ENCODE peak calls at places on chromosome 21, in five cellular contexts. V, Z, O, P and R are unnamed samples.
A peak's percentile ranks its signal among the peaks of the same experiment; 100 is the strongest.

GRCh38 chr21:27258222-27258621 is 291.3 kb upstream of the ADAMTS5 start:
- DNase-seq in O (no peak), V (no peak), Z (no peak), P (no peak), R (no peak)

GRCh38 chr21:29208666-29209059 is 78.2 kb downstream of the MAP3K7CL start:
- DNase-seq in P (no peak), O (no peak), V (peak; percentile 93), Z (no peak), R (no peak)

GRCh38 chr21:33685613-33686197 is 43.4 kb downstream of the ITSN1 start:
- DNase-seq in P (no peak), Z (peak; percentile 77), V (peak; percentile 66), O (no peak), R (no peak)

GRCh38 chr21:26115346-26115745 is 55.2 kb downstream of the APP start:
- DNase-seq in V (no peak), P (no peak), O (no peak), Z (no peak), R (no peak)

GRCh38 chr21:25485914-25486313 is 121.4 kb downstream of the MRPL39 start:
- DNase-seq in O (no peak), P (no peak), Z (no peak), V (no peak), R (no peak)

GRCh38 chr21:36654341-36654740 is 44.6 kb upstream of the SIM2 start:
- DNase-seq in Z (no peak), O (no peak), P (no peak), V (no peak), R (no peak)

GRCh38 chr21:22115746-22116145 is 1117.5 kb downstream of the NCAM2 start:
- DNase-seq in V (no peak), Z (no peak), P (no peak), O (no peak), R (no peak)

GRCh38 chr21:14591277-14591876 is 45.3 kb upstream of the SAMSN1 start:
- DNase-seq in P (no peak), V (no peak), Z (no peak), O (no peak), R (no peak)

GRCh38 chr21:35102488-35103407 is 53.6 kb upstream of the RUNX1 start:
- DNase-seq in P (no peak), O (peak; percentile 40), V (peak; percentile 33), Z (peak; percentile 48), R (no peak)

GRCh38 chr21:35563885-35564451 is 496.4 kb downstream of the SETD4 start:
- DNase-seq in Z (no peak), P (no peak), O (no peak), V (peak; percentile 91), R (no peak)

GRCh38 chr21:35046223-35046690 is 2.8 kb downstream of the RUNX1 start:
- DNase-seq in Z (no peak), P (no peak), V (no peak), O (no peak), R (no peak)

GRCh38 chr21:30981403-30981802 is 56.9 kb downstream of the KRTAP19-8 start:
- DNase-seq in V (no peak), O (no peak), P (no peak), Z (no peak), R (no peak)

GRCh38 chr21:32468567-32469175 is 56.2 kb downstream of the EVA1C start:
- DNase-seq in V (no peak), P (no peak), Z (no peak), O (no peak), R (no peak)

GRCh38 chr21:29787011-29787909 is 152.5 kb downstream of the GRIK1 start:
- DNase-seq in Z (no peak), P (no peak), O (no peak), V (no peak), R (no peak)

GRCh38 chr21:27953328-27954045 is 986.6 kb upstream of the ADAMTS5 start:
- DNase-seq in O (no peak), V (no peak), P (no peak), Z (no peak), R (no peak)

GRCh38 chr21:39388038-39388810 is 39.3 kb upstream of the HMGN1 start:
- DNase-seq in Z (peak; percentile 67), P (peak; percentile 79), O (peak; percentile 93), V (peak; percentile 77), R (peak; percentile 81)

GRCh38 chr21:36602735-36603134 is 96.2 kb upstream of the SIM2 start:
- DNase-seq in Z (no peak), V (no peak), P (no peak), O (no peak), R (no peak)

GRCh38 chr21:26781331-26781730 is 63.9 kb downstream of the ADAMTS1 start:
- DNase-seq in V (no peak), Z (no peak), P (no peak), O (no peak), R (no peak)

GRCh38 chr21:34617753-34618339 is 2.9 kb upstream of the RCAN1 start:
- DNase-seq in V (no peak), O (no peak), Z (no peak), P (no peak), R (no peak)

GRCh38 chr21:34962586-34963222 is 86.4 kb downstream of the RUNX1 start:
- DNase-seq in P (no peak), V (no peak), Z (no peak), O (no peak), R (no peak)

GRCh38 chr21:28738305-28738704 is 254.4 kb downstream of the LTN1 start:
- DNase-seq in Z (no peak), V (no peak), P (no peak), O (no peak), R (no peak)

GRCh38 chr21:35503646-35504045 is 454.5 kb upstream of the RUNX1 start:
- DNase-seq in O (no peak), V (peak; percentile 6), Z (no peak), P (no peak), R (no peak)

GRCh38 chr21:17921579-17922530 is 102.7 kb upstream of the C21orf91 start:
- DNase-seq in Z (no peak), O (no peak), V (peak; percentile 65), P (no peak), R (no peak)

GRCh38 chr21:39809936-39810335 is 57.3 kb upstream of the PCP4 start:
- DNase-seq in P (no peak), V (no peak), Z (no peak), O (no peak), R (no peak)

GRCh38 chr21:30718239-30718909 is at the start of gene KRTAP21-3:
- DNase-seq in O (no peak), P (no peak), V (no peak), Z (no peak), R (no peak)

GRCh38 chr21:25281134-25281533 is 326.1 kb downstream of the MRPL39 start:
- DNase-seq in V (no peak), O (no peak), Z (no peak), P (no peak), R (no peak)

GRCh38 chr21:15272171-15272570 is 207.4 kb upstream of the NRIP1 start:
- DNase-seq in P (no peak), Z (no peak), O (no peak), V (no peak), R (no peak)

GRCh38 chr21:35857082-35857481 is 203.2 kb downstream of the SETD4 start:
- DNase-seq in Z (no peak), P (no peak), V (no peak), O (no peak), R (no peak)

DNA sequence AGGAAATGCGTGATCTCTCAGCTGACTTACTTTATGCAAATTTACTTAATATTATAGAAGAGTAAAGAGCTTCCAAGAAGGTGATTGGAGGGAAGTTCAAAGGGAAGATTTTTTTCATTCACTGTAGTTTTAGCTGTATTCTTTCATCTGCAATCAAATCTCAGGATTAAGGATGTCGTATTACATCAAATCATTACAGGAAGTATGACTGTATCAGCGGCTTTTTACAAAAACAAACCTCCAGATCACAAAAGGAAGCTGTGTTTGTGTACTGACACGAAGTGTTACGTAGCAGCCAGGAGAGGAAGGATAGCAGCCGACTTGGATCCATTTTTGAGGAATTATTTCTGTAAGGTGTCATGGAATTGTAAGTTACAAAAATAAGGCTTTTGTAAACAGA is 49.6 kb downstream of the KCNJ15 start:
- DNase-seq in P (no peak), Z (no peak), O (no peak), V (peak; percentile 96), R (no peak)
- TF ChIP-seq MAFK in P (no peak), Z (no peak), O (no peak), V (no peak), R (no peak)

GRCh38 chr21:45246535-45247320 is 41.0 kb downstream of the POFUT2 start:
- DNase-seq in Z (no peak), P (no peak), O (no peak), V (no peak), R (no peak)
- TF ChIP-seq MAFK in Z (no peak), P (no peak), O (no peak), V (no peak), R (no peak)

GRCh38 chr21:46181436-46181835 is 2.8 kb downstream of the SPATC1L start:
- DNase-seq in Z (no peak), O (no peak), P (no peak), V (no peak), R (no peak)

GRCh38 chr21:46180778-46181391 is 3.4 kb downstream of the SPATC1L start:
- DNase-seq in Z (no peak), V (no peak), O (no peak), P (no peak), R (no peak)

GRCh38 chr21:46178961-46179360 is 5.3 kb downstream of the SPATC1L start:
- DNase-seq in Z (no peak), P (no peak), V (no peak), O (no peak), R (no peak)

GRCh38 chr21:46179708-46180078 is 4.6 kb downstream of the SPATC1L start:
- DNase-seq in P (no peak), O (no peak), V (no peak), Z (no peak), R (no peak)

DNA sequence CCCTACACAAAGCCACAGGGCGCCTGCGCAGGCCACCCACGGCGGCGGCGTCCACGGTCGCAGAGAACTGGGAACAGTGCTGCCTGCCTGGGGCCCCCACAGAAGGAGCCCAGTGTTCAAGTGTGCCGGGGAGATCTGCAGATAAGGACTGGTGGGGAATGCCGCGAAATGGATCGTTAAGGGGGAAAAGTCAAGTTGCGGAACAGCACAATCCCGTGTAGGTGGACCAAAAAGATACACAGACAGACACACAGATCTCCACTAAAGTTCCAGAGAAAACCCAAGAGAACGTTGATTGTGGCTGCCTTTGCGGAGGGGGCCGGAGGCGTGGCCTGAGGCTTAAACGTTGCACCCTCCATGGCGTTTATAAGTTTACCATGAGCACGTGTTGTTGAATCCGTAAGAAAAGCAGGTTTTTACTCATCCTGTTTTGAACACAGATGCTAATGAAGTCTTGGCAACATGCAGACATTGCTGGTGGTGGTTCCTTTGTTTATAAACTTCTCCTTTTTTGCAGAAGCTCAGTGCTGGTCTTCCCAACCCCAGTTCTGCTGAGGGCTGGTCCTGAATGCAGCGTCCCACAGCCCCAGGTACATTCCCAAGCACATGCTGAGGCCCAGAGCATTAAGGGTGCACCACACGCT is 4.1 kb downstream of the SPATC1L start:
- DNase-seq in V (no peak), P (no peak), O (peak; percentile 69), Z (no peak), R (no peak)
- TF ChIP-seq MAFK in V (no peak), P (no peak), O (no peak), Z (no peak), R (no peak)

DNA sequence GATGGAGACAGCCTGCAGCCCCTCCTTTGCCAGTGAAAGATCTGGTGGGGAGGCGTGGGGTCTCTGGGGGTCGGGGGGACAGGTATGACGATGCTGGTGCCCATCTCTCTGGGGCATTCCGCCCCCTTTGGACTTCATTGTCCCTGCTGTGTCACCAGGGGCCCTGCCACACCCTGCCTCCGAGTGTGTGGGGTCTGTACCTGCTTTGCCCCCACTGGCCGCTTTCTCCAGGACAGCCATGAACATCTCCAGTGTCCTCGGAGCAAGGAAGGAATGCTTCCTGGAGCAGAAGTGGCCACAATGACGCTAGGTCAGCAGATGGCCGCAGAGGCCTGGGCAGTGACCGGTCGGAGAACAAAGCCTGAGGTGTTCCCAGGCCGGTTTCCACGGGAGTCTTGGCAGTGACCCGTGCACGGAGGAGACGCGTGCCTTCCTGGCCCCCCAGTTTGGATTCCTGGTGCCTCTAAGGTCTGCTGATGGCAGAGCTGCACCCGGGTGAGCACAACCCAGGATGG is 18.6 kb upstream of the TRAPPC10 start:
- DNase-seq in Z (no peak), O (no peak), V (no peak), P (no peak), R (no peak)
- TF ChIP-seq MAFK in Z (no peak), O (no peak), V (no peak), P (no peak), R (no peak)